ENCODE peak calls at places on chromosomes 4 and X, in four cellular contexts. D is neuronal stem cell, C is esophagus squamous epithelium, O is K562. J is an unnamed sample.

GRCh38 chrX:120549483-120550452 is 11.0 kb downstream of the CUL4B start:
- DNase-seq in D (no peak), C (no peak), O (peak; percentile 9), J (peak; percentile 90)

GRCh38 chrX:108359811-108360602 is 78.2 kb downstream of the COL4A6 start:
- DNase-seq in D (no peak), C (no peak), O (no peak), J (no peak)

GRCh38 chrX:132822634-132823012 is 135.8 kb downstream of the HS6ST2 start:
- DNase-seq in D (no peak), C (no peak), O (no peak), J (no peak)

GRCh38 chr4:156931267-156931666 is 40.3 kb downstream of the PDGFC start:
- DNase-seq in D (no peak), C (no peak), O (no peak), J (peak; percentile 94)

GRCh38 chrX:7109838-7110793 is 37.4 kb upstream of the STS start:
- DNase-seq in D (no peak), C (no peak), O (no peak), J (no peak)

GRCh38 chr4:55396305-55397023 is 707 bp downstream of the TMEM165 start:
- DNase-seq in D (peak; percentile 39), C (no peak), O (peak; percentile 54), J (peak; percentile 74)

GRCh38 chr4:173436866-173437265 is 38.0 kb upstream of the SCRG1 start:
- DNase-seq in D (no peak), C (no peak), O (no peak), J (no peak)

GRCh38 chr4:104064650-104065577 is 345.1 kb upstream of the TACR3 start:
- DNase-seq in D (peak; percentile 38), C (no peak), O (peak; percentile 14), J (peak; percentile 0)

GRCh38 chr4:95415346-95415771 is 133.4 kb downstream of the UNC5C start:
- DNase-seq in D (no peak), C (no peak), O (no peak), J (peak; percentile 12)

GRCh38 chr4:74092957-74093356 is 6.0 kb downstream of the CXCL2 start:
- DNase-seq in D (no peak), C (no peak), O (no peak), J (peak; percentile 54)

GRCh38 chr4:129526812-129527211 is 430.9 kb downstream of the C4orf33 start:
- DNase-seq in D (no peak), C (no peak), O (no peak), J (peak; percentile 42)

GRCh38 chr4:76614589-76614988 is 179.6 kb downstream of the SHROOM3 start:
- DNase-seq in D (no peak), C (no peak), O (no peak), J (peak; percentile 92)

GRCh38 chrX:15564981-15565579 is 35.7 kb downstream of the ACE2 start:
- DNase-seq in D (no peak), C (no peak), O (peak; percentile 25), J (peak; percentile 84)

GRCh38 chr4:76306882-76307669 is 543 bp downstream of the STBD1 start:
- DNase-seq in D (peak; percentile 48), C (no peak), O (no peak), J (peak; percentile 41)

GRCh38 chr4:159278399-159278798 is 175.5 kb downstream of the RAPGEF2 start:
- DNase-seq in D (no peak), C (no peak), O (no peak), J (peak; percentile 34)

GRCh38 chr4:57501715-57502114 is 391.5 kb upstream of the IGFBP7 start:
- DNase-seq in D (no peak), C (no peak), O (no peak), J (peak; percentile 20)

GRCh38 chrX:78199851-78200250 is 60.4 kb upstream of the TAF9B start:
- DNase-seq in D (no peak), C (no peak), O (peak; percentile 47), J (peak; percentile 13)

GRCh38 chr4:98448923-98449322 is 187.7 kb downstream of the RAP1GDS1 start:
- DNase-seq in D (no peak), C (no peak), O (no peak), J (no peak)

GRCh38 chr4:181756451-181756850 is 486.8 kb upstream of the TENM3 start:
- DNase-seq in D (no peak), C (no peak), O (no peak), J (no peak)

GRCh38 chr4:140870427-140870826 is 114.2 kb upstream of the TBC1D9 start:
- DNase-seq in D (no peak), C (no peak), O (no peak), J (no peak)

GRCh38 chrX:154372612-154373022 is 1.8 kb downstream of the FLNA start:
- DNase-seq in D (no peak), C (no peak), O (no peak), J (no peak)

GRCh38 chrX:154371771-154372300 is 2.6 kb downstream of the FLNA start:
- DNase-seq in D (no peak), C (no peak), O (no peak), J (no peak)

GRCh38 chrX:154375156-154375504 is 696 bp upstream of the FLNA start:
- DNase-seq in D (no peak), C (no peak), O (no peak), J (no peak)

GRCh38 chrX:154374361-154375155 is at the start of gene FLNA:
- DNase-seq in D (no peak), C (no peak), O (no peak), J (no peak)

DNA sequence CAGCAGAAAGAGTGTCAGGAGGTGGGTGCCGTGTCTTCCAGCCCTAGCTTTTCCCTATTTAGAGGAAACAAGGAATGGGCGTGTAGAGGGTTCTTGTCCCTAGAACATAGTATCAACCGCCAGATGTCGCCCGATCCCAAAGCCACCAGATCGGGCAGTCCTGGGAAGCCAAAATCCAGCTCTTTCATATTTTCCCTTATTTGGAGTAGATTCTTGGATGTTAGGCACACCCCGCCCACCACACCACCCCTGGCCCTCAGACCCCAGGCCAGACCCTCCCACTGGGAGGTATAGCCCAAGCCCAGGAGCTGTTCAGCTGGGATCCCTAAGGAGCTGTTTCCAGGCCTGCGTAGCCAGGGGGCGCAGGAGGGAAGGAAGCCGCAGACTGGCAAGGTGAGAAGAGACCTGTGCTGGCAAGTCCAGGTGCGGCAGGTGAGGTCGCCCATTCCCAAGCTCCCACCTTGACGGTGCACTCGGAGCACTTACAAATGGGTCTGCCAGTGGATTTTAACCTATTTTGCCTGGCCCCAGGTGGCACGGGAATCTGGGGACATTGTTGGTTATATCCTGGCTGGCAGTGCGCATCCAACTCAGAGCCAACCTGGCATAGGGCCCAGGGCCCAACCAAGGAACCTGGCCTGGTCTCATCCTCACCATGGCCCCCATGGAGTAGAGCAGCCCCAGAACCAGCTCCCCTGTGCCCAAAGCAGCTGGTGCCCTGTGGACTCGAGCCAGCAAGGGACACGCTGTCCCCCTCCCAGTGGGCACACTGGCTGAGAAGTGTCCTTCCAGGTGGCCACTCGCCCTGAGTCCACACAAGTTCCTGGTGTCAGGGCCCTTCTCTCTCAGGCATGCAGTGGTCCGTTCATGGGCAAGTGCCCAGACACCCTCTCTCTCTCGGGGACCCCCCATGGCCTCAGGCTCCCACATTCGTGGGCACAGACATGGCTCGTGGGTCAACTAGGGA is 811 bp downstream of the FLNA start:
- DNase-seq in D (no peak), C (no peak), O (no peak), J (peak; percentile 80)
- H3K4me3 ChIP-seq in D (peak overlapping the region; percentile 15), C (peak overlapping the region; percentile 68), O (peak overlapping the region; percentile 8), J (peak overlapping the region; percentile 65)

DNA sequence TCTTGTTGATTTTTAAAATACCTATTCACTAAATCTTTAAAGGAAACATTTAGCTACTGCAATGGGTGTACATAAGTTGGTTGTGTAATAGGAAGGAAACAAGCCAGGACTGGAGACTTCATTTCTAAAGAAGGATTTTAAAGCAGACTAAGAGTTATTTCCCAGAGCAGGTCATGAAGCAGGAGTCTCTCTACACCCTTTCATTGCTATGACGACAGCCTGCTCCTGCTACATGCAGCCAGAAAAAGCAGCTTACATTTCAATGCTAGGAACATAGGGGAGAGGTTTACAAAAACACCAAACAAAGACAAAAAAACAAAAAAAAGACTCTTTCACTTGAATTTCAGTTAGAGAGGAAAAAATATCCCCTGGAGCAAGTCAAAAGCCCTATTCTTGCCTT is 3.5 kb downstream of the SPARCL1 start:
- DNase-seq in D (no peak), C (no peak), O (no peak), J (peak; percentile 80)
- H3K4me3 ChIP-seq in D (no peak overlapping the region), C (peak overlapping the region; percentile 48), O (no peak overlapping the region), J (no peak overlapping the region)

GRCh38 chrX:153726286-153727107 is 1.8 kb downstream of the ABCD1 start:
- DNase-seq in D (peak; percentile 68), C (peak; percentile 38), O (peak; percentile 64), J (peak; percentile 38)
- H3K4me3 ChIP-seq in D (peak overlapping the region; percentile 11), C (peak overlapping the region; percentile 22), O (peak overlapping the region; percentile 12), J (peak overlapping the region; percentile 48)

DNA sequence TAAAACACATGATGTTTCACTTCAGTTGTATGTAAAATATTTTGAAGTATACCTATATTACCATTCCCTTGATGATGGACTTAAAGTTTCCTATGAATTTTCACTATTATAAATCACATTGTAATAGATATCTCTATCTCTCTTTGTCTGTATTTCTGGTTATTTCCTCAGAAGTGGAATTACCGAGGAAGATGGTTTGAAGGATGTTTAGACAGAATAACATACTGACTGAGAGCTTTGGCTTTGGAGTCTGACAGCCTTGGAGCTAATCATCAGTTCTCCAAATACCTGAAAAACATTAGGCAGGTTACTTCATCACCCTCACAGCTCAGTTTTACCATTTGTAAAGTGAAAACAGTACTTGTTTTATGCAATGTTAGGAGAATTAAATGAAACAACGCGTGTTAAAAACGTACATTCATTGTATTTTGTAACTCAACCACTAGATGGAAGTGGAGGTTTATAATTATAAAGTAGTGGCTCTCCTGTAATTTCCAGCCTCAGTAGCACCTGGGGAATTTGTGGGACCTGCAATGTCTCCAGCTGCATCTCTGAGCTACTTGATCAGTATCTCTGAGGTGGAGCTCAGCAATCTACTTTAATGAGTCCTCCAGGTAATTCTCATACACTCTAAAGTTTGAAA is 14.3 kb downstream of the JCHAIN start:
- DNase-seq in D (peak; percentile 1), C (no peak), O (no peak), J (peak; percentile 70)
- H3K4me3 ChIP-seq in D (no peak overlapping the region), C (no peak overlapping the region), O (no peak overlapping the region), J (peak overlapping the region; percentile 1)

GRCh38 chr4:26850528-26850927 is 10.1 kb upstream of the STIM2 start:
- DNase-seq in D (no peak), C (no peak), O (no peak), J (no peak)
- H3K4me3 ChIP-seq in D (no peak overlapping the region), C (no peak overlapping the region), O (no peak overlapping the region), J (no peak overlapping the region)

DNA sequence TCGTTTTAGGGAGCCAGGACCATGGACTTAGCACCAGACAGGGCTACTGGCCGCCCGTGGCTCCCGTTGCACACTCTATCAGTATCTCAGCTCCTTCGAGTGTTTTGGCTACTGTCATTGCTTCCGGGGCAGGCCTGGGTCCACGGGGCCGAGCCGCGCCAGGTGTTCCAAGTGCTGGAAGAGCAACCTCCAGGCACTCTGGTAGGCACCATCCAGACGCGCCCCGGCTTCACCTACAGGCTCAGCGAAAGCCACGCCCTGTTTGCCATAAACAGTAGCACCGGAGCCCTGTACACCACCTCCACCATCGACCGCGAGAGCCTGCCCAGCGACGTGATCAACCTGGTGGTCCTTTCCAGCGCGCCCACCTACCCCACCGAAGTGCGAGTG is 1.6 kb downstream of the FAT4 start:
- DNase-seq in D (peak; percentile 6), C (no peak), O (no peak), J (no peak)
- H3K4me3 ChIP-seq in D (peak overlapping the region; percentile 83), C (peak overlapping the region; percentile 78), O (no peak overlapping the region), J (peak overlapping the region; percentile 92)

DNA sequence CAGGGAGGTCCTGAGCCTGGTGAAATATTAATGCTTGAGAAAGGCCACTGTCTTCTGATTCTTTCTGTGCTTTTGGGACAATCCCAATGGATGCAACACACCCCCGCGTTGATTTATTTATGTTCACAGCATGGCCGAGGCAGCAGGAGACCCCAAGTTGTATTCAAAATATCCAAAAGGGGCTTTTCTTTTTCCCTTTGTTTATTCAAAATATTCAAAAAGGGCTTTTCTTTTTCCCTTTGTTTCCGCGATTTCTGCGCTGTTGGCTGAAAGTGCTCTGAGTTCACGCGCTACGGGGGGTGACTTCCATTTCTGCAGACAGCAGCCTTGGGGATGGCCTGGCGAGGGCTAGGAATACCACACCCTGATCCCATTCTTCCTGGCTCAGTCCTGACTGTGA is 59.5 kb upstream of the PPP2R3B start:
- DNase-seq in D (peak; percentile 54), C (no peak), O (no peak), J (no peak)
- H3K4me3 ChIP-seq in D (no peak overlapping the region), C (no peak overlapping the region), O (no peak overlapping the region), J (no peak overlapping the region)